ENCODE peak calls at places on chromosomes 6 and 20, in four cellular contexts. E is KBM-7, Q is T-helper 2 cell, T is GM23338. U is an unnamed sample.

GRCh38 chr6:56613247-56613851 is 29.3 kb downstream of the DST start:
- DNase-seq in E (no peak), Q (no peak), T (no peak), U (no peak)

GRCh38 chr20:39607124-39607523 is 645.0 kb downstream of the DHX35 start:
- DNase-seq in E (no peak), Q (no peak), T (no peak), U (no peak)

GRCh38 chr6:292506-293184 is 358 bp downstream of the DUSP22 start:
- DNase-seq in E (peak), Q (peak), T (peak), U (no peak)

GRCh38 chr6:167401525-167402194 is 76.8 kb downstream of the TTLL2 start:
- DNase-seq in E (no peak), Q (no peak), T (peak), U (no peak)

GRCh38 chr20:57294558-57294957 is 28.1 kb upstream of the BMP7 start:
- DNase-seq in E (no peak), Q (no peak), T (peak), U (no peak)

GRCh38 chr20:57810511-57811372 is 100.9 kb upstream of the PMEPA1 start:
- DNase-seq in E (no peak), Q (no peak), T (peak), U (no peak)

GRCh38 chr6:137731960-137732616 is 135.0 kb upstream of the TNFAIP3 start:
- DNase-seq in E (peak), Q (no peak), T (no peak), U (peak)

GRCh38 chr6:34556031-34556471 is at the start of gene SPDEF:
- DNase-seq in E (no peak), Q (no peak), T (no peak), U (no peak)

GRCh38 chr6:113489946-113490345 is 367.2 kb upstream of the MARCKS start:
- DNase-seq in E (no peak), Q (no peak), T (no peak), U (no peak)

GRCh38 chr6:129340983-129341382 is 369.0 kb downstream of the ARHGAP18 start:
- DNase-seq in E (no peak), Q (no peak), T (no peak), U (no peak)

GRCh38 chr6:20939161-20939775 is 405.0 kb downstream of the CDKAL1 start:
- DNase-seq in E (no peak), Q (no peak), T (no peak), U (no peak)

GRCh38 chr6:108961985-108962384 is 113.8 kb downstream of the ARMC2 start:
- DNase-seq in E (no peak), Q (no peak), T (no peak), U (no peak)

GRCh38 chr6:72649032-72649984 is 27.4 kb downstream of the KCNQ5 start:
- DNase-seq in E (no peak), Q (peak), T (no peak), U (peak)

GRCh38 chr6:13470240-13471140 is 16.9 kb downstream of the GFOD1 start:
- DNase-seq in E (no peak), Q (no peak), T (no peak), U (no peak)

GRCh38 chr6:32082951-32083350 is 26.2 kb downstream of the TNXB start:
- DNase-seq in E (no peak), Q (no peak), T (no peak), U (no peak)

GRCh38 chr20:37397076-37397953 is 51.4 kb downstream of the SRC start:
- DNase-seq in E (peak), Q (no peak), T (peak), U (no peak)

GRCh38 chr20:25282796-25283195 is 34.9 kb downstream of the PYGB start:
- DNase-seq in E (no peak), Q (no peak), T (no peak), U (no peak)

GRCh38 chr20:52090036-52090435 is 101.5 kb downstream of the ZFP64 start:
- DNase-seq in E (no peak), Q (no peak), T (no peak), U (no peak)

GRCh38 chr6:166559211-166559610 is 27.3 kb downstream of the RAMACL start:
- DNase-seq in E (no peak), Q (no peak), T (no peak), U (no peak)

GRCh38 chr6:132960720-132961119 is 146.4 kb downstream of the RPS12 start:
- DNase-seq in E (no peak), Q (no peak), T (no peak), U (no peak)

GRCh38 chr6:88725111-88725711 is 238.2 kb downstream of the RNGTT start:
- DNase-seq in E (no peak), Q (no peak), T (peak), U (no peak)

GRCh38 chr20:10648651-10649050 is 25.1 kb downstream of the JAG1 start:
- DNase-seq in E (no peak), Q (no peak), T (no peak), U (no peak)

GRCh38 chr20:54160269-54161007 is 13.3 kb downstream of the CYP24A1 start:
- DNase-seq in E (no peak), Q (no peak), T (no peak), U (no peak)

GRCh38 chr6:84428300-84428907 is 201.0 kb upstream of the CEP162 start:
- DNase-seq in E (peak), Q (peak), T (peak), U (no peak)

GRCh38 chr20:59962155-59962554 is 3.9 kb downstream of the CDH26 start:
- DNase-seq in E (no peak), Q (no peak), T (no peak), U (no peak)

GRCh38 chr6:144488590-144488989 is 203.5 kb downstream of the UTRN start:
- DNase-seq in E (no peak), Q (no peak), T (no peak), U (no peak)

GRCh38 chr6:26125015-26125690 is 37.9 kb downstream of the HFE start:
- DNase-seq in E (peak), Q (peak), T (no peak), U (no peak)

GRCh38 chr20:57482148-57482547 is 42.8 kb downstream of the CTCFL start:
- DNase-seq in E (no peak), Q (no peak), T (no peak), U (no peak)

GRCh38 chr6:157762636-157763035 is 60.4 kb upstream of the SNX9 start:
- DNase-seq in E (peak), Q (no peak), T (no peak), U (no peak)

GRCh38 chr20:48945840-48946514 is 24.5 kb downstream of the ARFGEF2 start:
- DNase-seq in E (no peak), Q (no peak), T (no peak), U (no peak)

GRCh38 chr6:39599996-39600395 is 125.2 kb downstream of the KIF6 start:
- DNase-seq in E (no peak), Q (no peak), T (no peak), U (no peak)

GRCh38 chr6:108735310-108735990 is 112.8 kb upstream of the ARMC2 start:
- DNase-seq in E (no peak), Q (no peak), T (no peak), U (no peak)

GRCh38 chr6:85995339-85996033 is 352.8 kb upstream of the SYNCRIP start:
- DNase-seq in E (no peak), Q (no peak), T (no peak), U (no peak)

U was measured in GF-D8.